ENCODE peak calls at places on chromosomes 1 and 21, in nine cellular contexts. One of them, this sample, is unnamed.

GRCh38 chr1:163836446-163836845 is 514.7 kb downstream of the NUF2 start:
- DNase-seq in left lung: no peak
- DNase-seq in heart right ventricle: no peak
- DNase-seq in psoas muscle: no peak
- DNase-seq in fibroblast of lung: no peak
- DNase-seq in CD8-positive, alpha-beta memory T cell: no peak
- DNase-seq in transverse colon: no peak
- DNase-seq in adrenal gland: no peak
- DNase-seq in mammary epithelial cell: no peak
- DNase-seq in this sample: no peak

GRCh38 chr1:42420911-42421585 is 34.8 kb downstream of the ZMYND12 start:
- DNase-seq in left lung: no peak
- DNase-seq in heart right ventricle: peak; percentile 18
- DNase-seq in psoas muscle: peak; percentile 19
- DNase-seq in fibroblast of lung: peak; percentile 93
- DNase-seq in CD8-positive, alpha-beta memory T cell: no peak
- DNase-seq in transverse colon: peak; percentile 58
- DNase-seq in adrenal gland: peak; percentile 53
- DNase-seq in mammary epithelial cell: peak; percentile 40
- DNase-seq in this sample: no peak

GRCh38 chr1:233440952-233441401 is 113.5 kb downstream of the MAP3K21 start:
- DNase-seq in left lung: no peak
- DNase-seq in heart right ventricle: no peak
- DNase-seq in psoas muscle: no peak
- DNase-seq in fibroblast of lung: peak; percentile 68
- DNase-seq in CD8-positive, alpha-beta memory T cell: no peak
- DNase-seq in transverse colon: no peak
- DNase-seq in adrenal gland: peak; percentile 27
- DNase-seq in mammary epithelial cell: peak; percentile 58
- DNase-seq in this sample: no peak

GRCh38 chr1:190258003-190258402 is 219.7 kb downstream of the BRINP3 start:
- DNase-seq in left lung: peak; percentile 28
- DNase-seq in heart right ventricle: no peak
- DNase-seq in psoas muscle: no peak
- DNase-seq in fibroblast of lung: no peak
- DNase-seq in CD8-positive, alpha-beta memory T cell: no peak
- DNase-seq in transverse colon: no peak
- DNase-seq in adrenal gland: no peak
- DNase-seq in mammary epithelial cell: no peak
- DNase-seq in this sample: no peak

GRCh38 chr1:33388989-33389771 is 41.7 kb downstream of the PHC2 start:
- DNase-seq in left lung: no peak
- DNase-seq in heart right ventricle: no peak
- DNase-seq in psoas muscle: no peak
- DNase-seq in fibroblast of lung: peak; percentile 88
- DNase-seq in CD8-positive, alpha-beta memory T cell: no peak
- DNase-seq in transverse colon: no peak
- DNase-seq in adrenal gland: no peak
- DNase-seq in mammary epithelial cell: no peak
- DNase-seq in this sample: no peak

GRCh38 chr1:121558514-121558913 is 373.7 kb downstream of the SRGAP2C start:
- DNase-seq in left lung: no peak
- DNase-seq in heart right ventricle: no peak
- DNase-seq in psoas muscle: no peak
- DNase-seq in fibroblast of lung: peak; percentile 40
- DNase-seq in CD8-positive, alpha-beta memory T cell: no peak
- DNase-seq in transverse colon: no peak
- DNase-seq in adrenal gland: peak; percentile 59
- DNase-seq in mammary epithelial cell: peak; percentile 75
- DNase-seq in this sample: no peak

GRCh38 chr1:13583964-13584791 is 546 bp downstream of the PDPN start:
- DNase-seq in left lung: no peak
- DNase-seq in heart right ventricle: peak; percentile 43
- DNase-seq in psoas muscle: peak; percentile 66
- DNase-seq in fibroblast of lung: peak; percentile 10
- DNase-seq in CD8-positive, alpha-beta memory T cell: no peak
- DNase-seq in transverse colon: no peak
- DNase-seq in adrenal gland: no peak
- DNase-seq in mammary epithelial cell: peak; percentile 29
- DNase-seq in this sample: no peak

GRCh38 chr1:212237651-212238050 is 47.6 kb upstream of the PPP2R5A start:
- DNase-seq in left lung: no peak
- DNase-seq in heart right ventricle: no peak
- DNase-seq in psoas muscle: no peak
- DNase-seq in fibroblast of lung: no peak
- DNase-seq in CD8-positive, alpha-beta memory T cell: no peak
- DNase-seq in transverse colon: peak; percentile 34
- DNase-seq in adrenal gland: no peak
- DNase-seq in mammary epithelial cell: peak; percentile 86
- DNase-seq in this sample: no peak

GRCh38 chr21:46189213-46189958 is 5.1 kb upstream of the SPATC1L start:
- DNase-seq in left lung: no peak
- DNase-seq in heart right ventricle: no peak
- DNase-seq in psoas muscle: no peak
- DNase-seq in fibroblast of lung: peak; percentile 36
- DNase-seq in CD8-positive, alpha-beta memory T cell: peak; percentile 35
- DNase-seq in transverse colon: no peak
- DNase-seq in adrenal gland: peak; percentile 70
- DNase-seq in mammary epithelial cell: peak; percentile 21
- DNase-seq in this sample: no peak

GRCh38 chr1:61770131-61770530 is 27.9 kb downstream of the PATJ start:
- DNase-seq in left lung: no peak
- DNase-seq in heart right ventricle: no peak
- DNase-seq in psoas muscle: no peak
- DNase-seq in fibroblast of lung: no peak
- DNase-seq in CD8-positive, alpha-beta memory T cell: no peak
- DNase-seq in transverse colon: no peak
- DNase-seq in adrenal gland: no peak
- DNase-seq in mammary epithelial cell: no peak
- DNase-seq in this sample: no peak

GRCh38 chr1:205915354-205915990 is 27.8 kb downstream of the SLC26A9 start:
- DNase-seq in left lung: no peak
- DNase-seq in heart right ventricle: peak; percentile 37
- DNase-seq in psoas muscle: no peak
- DNase-seq in fibroblast of lung: no peak
- DNase-seq in CD8-positive, alpha-beta memory T cell: no peak
- DNase-seq in transverse colon: no peak
- DNase-seq in adrenal gland: no peak
- DNase-seq in mammary epithelial cell: no peak
- DNase-seq in this sample: no peak

GRCh38 chr1:22388666-22389455 is 62.8 kb upstream of the ZBTB40 start:
- DNase-seq in left lung: no peak
- DNase-seq in heart right ventricle: no peak
- DNase-seq in psoas muscle: no peak
- DNase-seq in fibroblast of lung: no peak
- DNase-seq in CD8-positive, alpha-beta memory T cell: no peak
- DNase-seq in transverse colon: no peak
- DNase-seq in adrenal gland: peak; percentile 47
- DNase-seq in mammary epithelial cell: peak; percentile 39
- DNase-seq in this sample: no peak

GRCh38 chr1:212752256-212752933 is 39.2 kb downstream of the NSL1 start:
- DNase-seq in left lung: no peak
- DNase-seq in heart right ventricle: no peak
- DNase-seq in psoas muscle: no peak
- DNase-seq in fibroblast of lung: peak; percentile 64
- DNase-seq in CD8-positive, alpha-beta memory T cell: no peak
- DNase-seq in transverse colon: no peak
- DNase-seq in adrenal gland: no peak
- DNase-seq in mammary epithelial cell: no peak
- DNase-seq in this sample: no peak

DNA sequence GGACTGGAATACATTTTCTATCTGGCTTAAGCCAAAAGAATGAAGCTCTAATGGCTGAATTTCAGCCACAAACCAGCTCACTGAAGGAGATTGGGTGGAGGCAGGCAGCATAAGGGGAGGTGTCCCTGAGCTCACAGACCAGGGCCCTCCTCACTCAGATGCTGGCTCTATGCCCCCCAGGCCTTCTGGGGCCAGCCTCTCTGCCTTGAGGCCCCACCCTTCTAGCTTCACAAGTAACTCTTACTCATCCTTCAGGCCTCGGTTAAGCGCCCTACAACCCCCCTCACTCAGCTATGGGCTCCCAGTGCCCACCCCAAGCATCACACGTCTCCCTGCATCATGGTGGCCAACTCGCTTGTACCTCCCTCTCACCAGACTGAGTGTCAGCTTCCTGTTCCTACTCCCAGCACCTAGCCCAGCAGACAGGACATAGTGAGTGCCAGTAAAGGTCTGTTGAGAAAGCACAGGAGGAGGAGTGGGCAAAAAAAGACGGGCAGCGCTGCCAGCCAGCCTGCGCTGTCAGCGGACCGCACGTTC is 40.8 kb upstream of the GPR157 start:
- DNase-seq in left lung: peak; percentile 32
- DNase-seq in heart right ventricle: no peak
- DNase-seq in psoas muscle: no peak
- DNase-seq in fibroblast of lung: no peak
- DNase-seq in CD8-positive, alpha-beta memory T cell: no peak
- DNase-seq in transverse colon: no peak
- DNase-seq in adrenal gland: no peak
- DNase-seq in mammary epithelial cell: no peak
- DNase-seq in this sample: no peak
- H3K9me3 ChIP-seq in left lung: no peaks in the 10 kb centered on the region
- H3K9me3 ChIP-seq in heart right ventricle: no peaks in the 10 kb centered on the region
- H3K9me3 ChIP-seq in psoas muscle: no peaks in the 10 kb centered on the region
- H3K9me3 ChIP-seq in fibroblast of lung: no peaks in the 10 kb centered on the region
- H3K9me3 ChIP-seq in CD8-positive, alpha-beta memory T cell: no peaks in the 10 kb centered on the region
- H3K9me3 ChIP-seq in transverse colon: no peaks in the 10 kb centered on the region
- H3K9me3 ChIP-seq in adrenal gland: no peaks in the 10 kb centered on the region
- H3K9me3 ChIP-seq in mammary epithelial cell: no peaks in the 10 kb centered on the region
- H3K9me3 ChIP-seq in this sample: no peaks in the 10 kb centered on the region

DNA sequence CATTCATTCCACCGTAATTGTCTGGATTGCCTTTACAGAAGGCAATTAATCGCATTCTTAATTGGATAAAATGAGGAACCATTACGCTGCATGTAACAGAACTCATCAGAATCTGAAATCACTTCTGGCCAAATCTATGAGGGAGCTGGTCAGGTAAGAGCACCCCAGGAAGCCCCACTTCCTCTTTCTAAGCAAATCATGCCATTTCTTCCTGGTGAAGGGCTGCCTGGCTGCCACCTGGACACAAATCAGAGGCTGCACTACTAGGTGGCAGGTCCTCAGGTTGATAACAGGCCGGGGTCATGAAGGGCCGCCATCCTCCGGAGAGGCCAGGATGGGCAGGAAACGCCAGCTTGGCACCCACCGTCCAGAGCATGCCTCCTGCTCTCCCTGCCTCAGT is 73.7 kb downstream of the CAPZB start:
- DNase-seq in left lung: no peak
- DNase-seq in heart right ventricle: no peak
- DNase-seq in psoas muscle: no peak
- DNase-seq in fibroblast of lung: no peak
- DNase-seq in CD8-positive, alpha-beta memory T cell: no peak
- DNase-seq in transverse colon: no peak
- DNase-seq in adrenal gland: no peak
- DNase-seq in mammary epithelial cell: no peak
- DNase-seq in this sample: no peak
- H3K27ac ChIP-seq in left lung: no peak overlapping the region
- H3K27ac ChIP-seq in heart right ventricle: no peak overlapping the region
- H3K27ac ChIP-seq in psoas muscle: no peak overlapping the region
- H3K27ac ChIP-seq in fibroblast of lung: no peak overlapping the region
- H3K27ac ChIP-seq in CD8-positive, alpha-beta memory T cell: no peak overlapping the region
- H3K27ac ChIP-seq in transverse colon: peak overlapping the region; percentile 53
- H3K27ac ChIP-seq in adrenal gland: no peak overlapping the region
- H3K27ac ChIP-seq in mammary epithelial cell: no peak overlapping the region
- H3K27ac ChIP-seq in this sample: peak overlapping the region; percentile 92

GRCh38 chr1:112849425-112849966 is 106.5 kb downstream of the SLC16A1 start:
- DNase-seq in left lung: no peak
- DNase-seq in heart right ventricle: peak; percentile 13
- DNase-seq in psoas muscle: no peak
- DNase-seq in fibroblast of lung: peak; percentile 34
- DNase-seq in CD8-positive, alpha-beta memory T cell: no peak
- DNase-seq in transverse colon: peak; percentile 31
- DNase-seq in adrenal gland: no peak
- DNase-seq in mammary epithelial cell: no peak
- DNase-seq in this sample: no peak

GRCh38 chr1:112855152-112855836 is 100.7 kb downstream of the SLC16A1 start:
- DNase-seq in left lung: no peak
- DNase-seq in heart right ventricle: no peak
- DNase-seq in psoas muscle: no peak
- DNase-seq in fibroblast of lung: no peak
- DNase-seq in CD8-positive, alpha-beta memory T cell: no peak
- DNase-seq in transverse colon: no peak
- DNase-seq in adrenal gland: no peak
- DNase-seq in mammary epithelial cell: no peak
- DNase-seq in this sample: no peak

GRCh38 chr1:112852934-112853333 is 103.1 kb downstream of the SLC16A1 start:
- DNase-seq in left lung: no peak
- DNase-seq in heart right ventricle: no peak
- DNase-seq in psoas muscle: no peak
- DNase-seq in fibroblast of lung: no peak
- DNase-seq in CD8-positive, alpha-beta memory T cell: no peak
- DNase-seq in transverse colon: no peak
- DNase-seq in adrenal gland: no peak
- DNase-seq in mammary epithelial cell: no peak
- DNase-seq in this sample: no peak

GRCh38 chr1:112852276-112852675 is 103.7 kb downstream of the SLC16A1 start:
- DNase-seq in left lung: no peak
- DNase-seq in heart right ventricle: no peak
- DNase-seq in psoas muscle: no peak
- DNase-seq in fibroblast of lung: no peak
- DNase-seq in CD8-positive, alpha-beta memory T cell: no peak
- DNase-seq in transverse colon: no peak
- DNase-seq in adrenal gland: no peak
- DNase-seq in mammary epithelial cell: no peak
- DNase-seq in this sample: no peak

DNA sequence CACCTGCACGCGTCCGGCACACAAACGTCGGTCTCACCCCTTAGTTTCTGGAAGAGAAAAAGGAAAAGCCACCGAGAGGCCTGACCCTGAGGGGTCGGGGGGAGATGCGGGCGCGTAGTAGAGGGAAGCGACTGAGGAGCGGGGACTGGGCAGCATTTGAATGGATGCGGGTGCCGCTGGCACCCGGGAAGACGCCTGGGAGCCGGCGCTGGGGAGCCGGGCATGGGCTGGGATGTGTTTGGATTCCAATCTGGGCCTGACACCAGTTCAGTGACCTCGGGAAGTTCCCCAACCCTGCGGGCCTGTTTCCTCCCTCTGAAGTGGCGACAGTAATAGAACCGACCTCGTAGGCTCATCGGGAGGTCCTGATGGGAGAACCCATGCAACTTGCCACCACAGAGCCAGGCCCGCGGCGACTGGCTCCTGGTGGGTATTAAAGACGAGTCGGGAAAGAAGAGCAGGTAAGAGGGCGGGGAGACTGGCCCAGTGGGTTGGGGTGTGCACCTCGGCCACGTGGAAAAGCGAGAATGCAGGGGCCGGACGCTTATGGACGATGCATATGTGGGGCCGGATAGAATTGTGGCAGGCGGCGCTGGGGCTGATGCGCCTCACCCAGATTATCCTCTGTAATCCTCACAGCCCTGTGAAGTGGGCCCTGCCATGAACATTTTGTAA is 105.9 kb downstream of the SLC16A1 start:
- DNase-seq in left lung: no peak
- DNase-seq in heart right ventricle: no peak
- DNase-seq in psoas muscle: no peak
- DNase-seq in fibroblast of lung: no peak
- DNase-seq in CD8-positive, alpha-beta memory T cell: no peak
- DNase-seq in transverse colon: no peak
- DNase-seq in adrenal gland: no peak
- DNase-seq in mammary epithelial cell: no peak
- DNase-seq in this sample: no peak
- H3K4me1 ChIP-seq in left lung: peaks cover 10% of the 10 kb centered on the region
- H3K4me1 ChIP-seq in heart right ventricle: no peaks in the 10 kb centered on the region
- H3K4me1 ChIP-seq in psoas muscle: peaks cover 5% of the 10 kb centered on the region
- H3K4me1 ChIP-seq in fibroblast of lung: no peaks in the 10 kb centered on the region
- H3K4me1 ChIP-seq in CD8-positive, alpha-beta memory T cell: no peaks in the 10 kb centered on the region
- H3K4me1 ChIP-seq in transverse colon: peaks cover 12% of the 10 kb centered on the region
- H3K4me1 ChIP-seq in adrenal gland: no peaks in the 10 kb centered on the region
- H3K4me1 ChIP-seq in mammary epithelial cell: peaks cover 8% of the 10 kb centered on the region
- H3K4me1 ChIP-seq in this sample: peaks cover 8% of the 10 kb centered on the region

GRCh38 chr1:49294539-49294938 is 517.8 kb upstream of the BEND5 start:
- DNase-seq in left lung: no peak
- DNase-seq in heart right ventricle: no peak
- DNase-seq in psoas muscle: no peak
- DNase-seq in fibroblast of lung: no peak
- DNase-seq in CD8-positive, alpha-beta memory T cell: no peak
- DNase-seq in transverse colon: no peak
- DNase-seq in adrenal gland: no peak
- DNase-seq in mammary epithelial cell: no peak
- DNase-seq in this sample: no peak
- H3K9me3 ChIP-seq in left lung: no peaks in the 10 kb centered on the region
- H3K9me3 ChIP-seq in heart right ventricle: no peaks in the 10 kb centered on the region
- H3K9me3 ChIP-seq in psoas muscle: no peaks in the 10 kb centered on the region
- H3K9me3 ChIP-seq in fibroblast of lung: no peaks in the 10 kb centered on the region
- H3K9me3 ChIP-seq in CD8-positive, alpha-beta memory T cell: no peaks in the 10 kb centered on the region
- H3K9me3 ChIP-seq in transverse colon: peaks cover 6% of the 10 kb centered on the region
- H3K9me3 ChIP-seq in adrenal gland: no peaks in the 10 kb centered on the region
- H3K9me3 ChIP-seq in mammary epithelial cell: no peaks in the 10 kb centered on the region
- H3K9me3 ChIP-seq in this sample: no peaks in the 10 kb centered on the region